ENCODE peak calls at places on chromosome 11, in ten cellular contexts. V is HTR-8/SVneo; E is AML-193; O is GOT3; K is activated T-helper 1 cell treated with anti-CD3 and anti-CD28 coated beads, Interleukin-12 subunit alpha, Interleukin-12 subunit beta, Interleukin-2, Interleukin-4 antibody, amounts not matched to agents 30 ng/mL and 10 ng/mL and 1 ng/mL, durations not matched to agents 14 hours and 24 hours and 36 hours; C is fibroblast of the conjunctiva; L is bronchial epithelial cell; B is Right ventricle myocardium superior; U is C1 segment of cervical spinal cord; R is heart right ventricle. T is an unnamed sample.

GRCh38 chr11:33000181-33000580 is 15.5 kb upstream of the DEPDC7 start:
- DNase-seq in L (peak), B (no peak), V (peak), K (no peak), E (no peak), C (peak), R (no peak), O (no peak), U (no peak), T (no peak)

GRCh38 chr11:116300252-116300651 is 472.5 kb downstream of the BUD13 start:
- DNase-seq in B (no peak), K (no peak), R (no peak), O (no peak), E (no peak), U (no peak), C (no peak), V (no peak), L (no peak), T (no peak)

GRCh38 chr11:2462092-2462985 is 17.5 kb downstream of the KCNQ1 start:
- DNase-seq in B (no peak), L (no peak), V (no peak), C (no peak), R (no peak), O (no peak), E (no peak), U (no peak), K (no peak), T (no peak)

GRCh38 chr11:134573857-134574256 is 161.8 kb upstream of the B3GAT1 start:
- DNase-seq in R (no peak), B (no peak), E (no peak), C (no peak), O (no peak), L (no peak), V (no peak), K (no peak), U (no peak), T (no peak)

GRCh38 chr11:19892876-19893275 is 180.2 kb downstream of the NAV2 start:
- DNase-seq in L (no peak), O (no peak), V (no peak), U (no peak), E (no peak), B (no peak), C (no peak), K (no peak), R (no peak), T (no peak)

GRCh38 chr11:87769626-87770025 is 405.6 kb downstream of the RAB38 start:
- DNase-seq in U (no peak), V (no peak), C (no peak), K (no peak), E (no peak), B (no peak), L (no peak), R (no peak), O (no peak), T (no peak)

GRCh38 chr11:97072420-97072819 is 682.6 kb downstream of the JRKL start:
- DNase-seq in V (no peak), K (no peak), B (no peak), R (no peak), O (no peak), L (no peak), E (no peak), C (no peak), U (no peak), T (no peak)

GRCh38 chr11:46357483-46357936 is 10.2 kb downstream of the DGKZ start:
- DNase-seq in C (no peak), E (peak), U (no peak), L (peak), V (no peak), B (no peak), R (no peak), O (no peak), K (no peak), T (no peak)

GRCh38 chr11:121829159-121829643 is 286.8 kb downstream of the BLID start:
- DNase-seq in B (no peak), C (peak), U (no peak), R (no peak), K (no peak), L (peak), O (peak), E (no peak), V (peak), T (no peak)

GRCh38 chr11:10490032-10490397 is 35.0 kb downstream of the AMPD3 start:
- DNase-seq in V (no peak), U (no peak), O (no peak), B (no peak), K (no peak), E (no peak), R (no peak), C (no peak), L (no peak), T (no peak)

GRCh38 chr11:75802913-75803820 is 11.8 kb upstream of the UVRAG start:
- DNase-seq in L (peak), V (peak), E (peak), C (peak), K (peak), O (no peak), U (peak), B (peak), R (no peak), T (peak)

GRCh38 chr11:44758996-44759395 is 32.2 kb downstream of the TSPAN18 start:
- DNase-seq in U (no peak), O (no peak), L (no peak), E (no peak), B (no peak), V (no peak), R (no peak), K (no peak), C (no peak), T (no peak)

GRCh38 chr11:495537-495931 is 11.5 kb downstream of the RNH1 start:
- DNase-seq in K (no peak), O (no peak), U (no peak), R (no peak), E (no peak), V (no peak), B (no peak), C (no peak), L (no peak), T (no peak)

GRCh38 chr11:36391062-36391461 is 95.0 kb downstream of the PRR5L start:
- DNase-seq in L (no peak), V (no peak), B (no peak), U (no peak), O (no peak), C (no peak), E (peak), K (no peak), R (no peak), T (no peak)

GRCh38 chr11:9664276-9665171 is 647 bp downstream of the SWAP70 start:
- DNase-seq in L (peak), R (peak), E (no peak), O (peak), K (no peak), B (peak), V (peak), C (no peak), U (no peak), T (no peak)

GRCh38 chr11:128289048-128289447 is 298.3 kb downstream of the ETS1 start:
- DNase-seq in V (no peak), K (peak), O (no peak), R (no peak), U (no peak), C (no peak), L (no peak), E (no peak), B (no peak), T (no peak)